ENCODE peak calls at places on chromosome 2, in seven cellular contexts. I is activated CD4-positive, alpha-beta T cell treated with anti-CD3 and anti-CD28 coated beads, Interleukin-2, amount 50 U/mL, for 1 hour; Z is EH; N is ureter; U is foreskin fibroblast; S is H4; J is NCI-H1417. T is an unnamed sample.

GRCh38 chr2:195636890-195637289 is 20.1 kb upstream of the SLC39A10 start:
- DNase-seq in J (no peak), I (no peak), S (no peak), U (no peak), N (no peak), Z (peak; percentile 22), T (no peak)

GRCh38 chr2:126981476-126981875 is 82.8 kb downstream of the TEX51 start:
- DNase-seq in Z (peak; percentile 4), I (no peak), S (no peak), N (no peak), J (no peak), U (peak; percentile 18), T (no peak)

GRCh38 chr2:2875831-2876230 is 501.8 kb downstream of the EIPR1 start:
- DNase-seq in J (no peak), S (no peak), Z (no peak), I (no peak), N (no peak), U (no peak), T (no peak)

GRCh38 chr2:85554980-85555612 is 6.2 kb downstream of the GGCX start:
- DNase-seq in J (no peak), N (no peak), U (no peak), S (no peak), I (no peak), Z (no peak), T (no peak)

GRCh38 chr2:109660046-109660860 is 46.1 kb downstream of the SOWAHC start:
- DNase-seq in Z (peak; percentile 12), J (no peak), S (no peak), U (no peak), I (no peak), N (no peak), T (no peak)

GRCh38 chr2:241911551-241911950 is 42.0 kb downstream of the RTP5 start:
- DNase-seq in I (no peak), S (no peak), Z (no peak), J (no peak), U (no peak), N (no peak), T (no peak)

GRCh38 chr2:230934291-230935131 is 9.5 kb upstream of the GPR55 start:
- DNase-seq in N (peak; percentile 29), Z (no peak), I (no peak), S (no peak), U (no peak), J (no peak), T (no peak)

GRCh38 chr2:111117666-111118454 is 2.9 kb upstream of the BCL2L11 start:
- DNase-seq in N (peak; percentile 47), I (peak; percentile 6), S (no peak), U (peak; percentile 57), J (no peak), Z (peak; percentile 29), T (peak; percentile 53)

GRCh38 chr2:180983468-180984388 is 3.3 kb downstream of the UBE2E3 start:
- DNase-seq in U (peak; percentile 36), N (no peak), J (peak; percentile 40), S (peak; percentile 74), Z (peak; percentile 64), I (peak; percentile 6), T (peak; percentile 22)

GRCh38 chr2:1621041-1621440 is 123.3 kb downstream of the PXDN start:
- DNase-seq in I (no peak), J (no peak), N (no peak), Z (no peak), S (no peak), U (no peak), T (no peak)

GRCh38 chr2:126932966-126933555 is 34.4 kb downstream of the TEX51 start:
- DNase-seq in J (no peak), U (no peak), S (no peak), I (no peak), Z (no peak), N (peak; percentile 30), T (no peak)

GRCh38 chr2:100291152-100291970 is 30.9 kb downstream of the LONRF2 start:
- DNase-seq in U (peak; percentile 70), I (peak; percentile 8), J (no peak), Z (peak; percentile 92), S (peak; percentile 99), N (peak; percentile 81), T (peak; percentile 83)

GRCh38 chr2:170026361-170026760 is 151.6 kb upstream of the MYO3B start:
- DNase-seq in U (no peak), N (no peak), I (no peak), J (no peak), Z (no peak), S (no peak), T (no peak)